ENCODE peak calls at places on chromosomes 16 and 17, in nine cellular contexts. C is heart left ventricle; W is dorsolateral prefrontal cortex; U is right lobe of liver; N is MM.1S; X is brain microvascular endothelial cell; Q is stomach; O is heart right ventricle; E is CD8-positive, alpha-beta memory T cell. D is an unnamed sample.

GRCh38 chr16:1093284-1094123 is 2.5 kb downstream of the C1QTNF8 start:
- DNase-seq in U (no peak), Q (no peak), W (no peak), N (no peak), O (no peak), C (no peak), E (no peak), X (no peak), D (peak; percentile 76)

GRCh38 chr17:78391843-78392242 is 13.4 kb downstream of the PGS1 start:
- DNase-seq in U (no peak), N (no peak), W (no peak), C (no peak), Q (no peak), E (no peak), O (no peak), X (peak; percentile 63), D (no peak)

GRCh38 chr16:11400076-11400475 is 54.8 kb downstream of the RMI2 start:
- DNase-seq in U (peak; percentile 35), E (no peak), C (peak; percentile 11), X (no peak), W (no peak), O (no peak), Q (no peak), N (no peak), D (no peak)

GRCh38 chr17:56577810-56578209 is 15.7 kb upstream of the NOG start:
- DNase-seq in O (peak; percentile 20), Q (no peak), W (no peak), N (no peak), U (no peak), E (no peak), X (no peak), C (peak; percentile 55), D (peak; percentile 52)

GRCh38 chr16:58121132-58121531 is 8.0 kb downstream of the CFAP20 start:
- DNase-seq in Q (no peak), W (no peak), C (no peak), N (no peak), O (no peak), X (no peak), E (no peak), U (no peak), D (no peak)

GRCh38 chr16:75179208-75179607 is 27.8 kb downstream of the CTRB2 start:
- DNase-seq in X (no peak), O (no peak), W (no peak), E (no peak), Q (no peak), U (no peak), N (no peak), C (no peak), D (no peak)

GRCh38 chr17:19958023-19958422 is 19.6 kb downstream of the AKAP10 start:
- DNase-seq in X (peak; percentile 93), W (no peak), N (no peak), U (no peak), O (no peak), C (no peak), E (no peak), Q (no peak), D (peak; percentile 83)

GRCh38 chr17:22409160-22409751 is 716.9 kb downstream of the KCNJ18 start:
- DNase-seq in C (no peak), X (no peak), W (no peak), O (no peak), N (no peak), Q (no peak), U (no peak), E (no peak), D (no peak)

GRCh38 chr17:80737106-80738019 is 192.7 kb downstream of the RPTOR start:
- DNase-seq in N (peak; percentile 81), O (no peak), C (no peak), Q (no peak), W (no peak), X (no peak), U (no peak), E (no peak), D (peak; percentile 64)

GRCh38 chr17:81727324-81728031 is 15.4 kb downstream of the SLC25A10 start:
- DNase-seq in U (peak; percentile 84), X (no peak), C (no peak), O (no peak), W (no peak), Q (peak; percentile 88), E (no peak), N (no peak), D (peak; percentile 61)

GRCh38 chr17:48791128-48792032 is 25.6 kb downstream of the TTLL6 start:
- DNase-seq in U (peak; percentile 58), W (peak; percentile 40), N (peak; percentile 34), E (no peak), X (peak; percentile 73), Q (peak; percentile 89), C (peak; percentile 79), O (peak; percentile 23), D (peak; percentile 98)

GRCh38 chr16:67431077-67431804 is at the start of gene HSD11B2:
- DNase-seq in X (no peak), Q (peak; percentile 71), E (no peak), O (peak; percentile 52), C (no peak), W (no peak), U (peak; percentile 87), N (peak; percentile 43), D (peak; percentile 90)

GRCh38 chr16:70635356-70636016 is 10.9 kb upstream of the IL34 start:
- DNase-seq in C (peak; percentile 42), X (peak; percentile 73), Q (no peak), O (peak; percentile 38), U (no peak), N (no peak), E (no peak), W (no peak), D (no peak)

GRCh38 chr17:51848451-51848850 is 310.1 kb downstream of the CA10 start:
- DNase-seq in U (no peak), W (no peak), C (no peak), N (no peak), E (no peak), Q (no peak), X (no peak), O (no peak), D (no peak)

GRCh38 chr16:57681950-57682728 is 12.5 kb upstream of the DRC7 start:
- DNase-seq in U (no peak), N (no peak), X (no peak), C (no peak), O (no peak), W (no peak), Q (no peak), E (no peak), D (no peak)

GRCh38 chr17:27540300-27541105 is 84.3 kb downstream of the KSR1 start:
- DNase-seq in C (peak; percentile 85), E (no peak), N (no peak), W (peak; percentile 63), X (peak; percentile 99), O (peak; percentile 71), U (peak; percentile 89), Q (peak; percentile 92), D (peak; percentile 92)

GRCh38 chr16:83206426-83206825 is 579.7 kb downstream of the CDH13 start:
- DNase-seq in C (no peak), X (peak; percentile 45), W (no peak), Q (no peak), N (no peak), O (no peak), E (no peak), U (no peak), D (no peak)

GRCh38 chr16:83211711-83212110 is 584.9 kb downstream of the CDH13 start:
- DNase-seq in C (no peak), O (no peak), E (no peak), U (no peak), Q (no peak), W (no peak), N (no peak), X (no peak), D (peak; percentile 58)

GRCh38 chr16:83200005-83200779 is 573.4 kb downstream of the CDH13 start:
- DNase-seq in E (no peak), U (no peak), C (no peak), X (no peak), W (peak; percentile 43), N (no peak), Q (no peak), O (peak; percentile 11), D (peak; percentile 71)

GRCh38 chr16:83205896-83206295 is 579.1 kb downstream of the CDH13 start:
- DNase-seq in E (no peak), W (no peak), O (no peak), Q (no peak), U (no peak), X (peak; percentile 22), N (no peak), C (no peak), D (no peak)
- H3K27ac ChIP-seq in E (no peak overlapping the region), W (no peak overlapping the region), O (no peak overlapping the region), Q (no peak overlapping the region), U (no peak overlapping the region), X (no peak overlapping the region), N (no peak overlapping the region), C (no peak overlapping the region), D (no peak overlapping the region)

DNA sequence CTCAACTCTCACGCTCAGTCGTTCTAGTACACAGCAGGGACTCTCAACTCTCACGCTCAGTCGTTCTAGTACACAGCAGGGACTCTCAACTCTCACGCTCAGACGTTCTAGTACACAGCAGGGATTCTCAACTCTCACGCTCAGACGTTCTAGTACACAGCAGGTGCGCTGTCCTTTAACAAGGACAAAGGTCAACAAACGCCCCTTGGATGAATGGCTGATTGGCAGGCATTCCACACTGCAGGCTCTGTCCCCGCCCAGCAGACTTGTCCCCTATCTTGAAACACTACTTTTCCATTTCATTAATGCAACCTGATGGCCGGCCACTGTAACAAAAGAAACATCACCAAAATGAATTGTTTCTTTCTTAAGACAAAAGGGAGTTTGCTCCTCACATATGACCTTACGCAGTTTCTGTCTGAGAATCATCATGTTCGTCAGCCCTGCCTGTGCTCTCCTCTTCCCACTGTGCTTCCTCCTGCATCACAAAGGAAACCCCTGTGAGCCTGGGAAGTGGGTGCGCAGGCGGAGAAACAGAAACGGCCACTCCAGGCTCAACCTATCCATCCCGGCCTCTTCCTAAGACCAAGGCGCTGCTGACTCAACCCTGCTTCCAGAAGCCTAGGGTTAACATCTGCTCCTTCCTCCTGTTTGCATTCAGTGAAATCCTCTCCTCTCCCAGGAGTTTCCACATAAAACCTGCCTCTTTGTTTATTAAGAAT is 59.8 kb downstream of the ANKRD11 start:
- DNase-seq in N (no peak), W (no peak), E (no peak), C (no peak), X (no peak), Q (no peak), U (peak; percentile 71), O (no peak), D (no peak)
- H3K27ac ChIP-seq in N (no peak overlapping the region), W (no peak overlapping the region), E (no peak overlapping the region), C (no peak overlapping the region), X (no peak overlapping the region), Q (peak overlapping the region; percentile 25), U (no peak overlapping the region), O (no peak overlapping the region), D (peak overlapping the region; percentile 75)

DNA sequence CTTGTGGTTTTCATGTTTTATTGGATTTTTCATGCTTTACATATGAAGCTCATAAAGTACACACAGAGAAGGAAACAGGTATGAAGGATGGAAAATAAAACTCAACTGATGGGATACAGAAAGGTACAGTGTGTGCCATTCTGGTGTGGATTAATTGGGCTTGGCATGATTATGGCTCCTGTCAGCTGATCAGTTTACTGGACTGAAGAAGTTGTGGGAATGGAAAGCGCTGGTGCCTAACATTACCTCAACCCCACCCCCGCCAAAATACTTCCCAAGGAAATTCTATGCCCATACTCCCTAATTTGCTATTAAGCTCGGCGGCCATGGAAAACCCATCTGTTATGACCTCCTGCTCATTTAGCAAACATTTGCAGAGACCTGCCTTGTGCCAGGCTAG is 16.6 kb upstream of the PMFBP1 start:
- DNase-seq in W (no peak), X (no peak), C (no peak), O (no peak), Q (no peak), E (no peak), N (no peak), U (no peak), D (no peak)
- H3K27ac ChIP-seq in W (no peak overlapping the region), X (no peak overlapping the region), C (no peak overlapping the region), O (no peak overlapping the region), Q (no peak overlapping the region), E (no peak overlapping the region), N (no peak overlapping the region), U (no peak overlapping the region), D (no peak overlapping the region)

GRCh38 chr16:50680556-50680893 is 587 bp downstream of the SNX20 start:
- DNase-seq in O (no peak), E (no peak), X (no peak), Q (no peak), C (no peak), W (no peak), U (no peak), N (no peak), D (no peak)
- H3K27ac ChIP-seq in O (no peak overlapping the region), E (peak overlapping the region; percentile 74), X (no peak overlapping the region), Q (peak overlapping the region; percentile 77), C (no peak overlapping the region), W (no peak overlapping the region), U (peak overlapping the region; percentile 54), N (peak overlapping the region; percentile 50), D (no peak overlapping the region)

D was measured in endodermal cell.